ENCODE peak calls at places on chromosomes 12 and 14, in ten cellular contexts. D, F, A, K, N, C, Z, E, X and U are unnamed samples.

GRCh38 chr12:82942963-82943362 is 256.3 kb downstream of the TMTC2 start:
- DNase-seq in D (no peak), F (no peak), A (no peak), K (no peak), N (no peak), C (no peak), Z (no peak), E (no peak), X (no peak), U (peak)

GRCh38 chr14:86013663-86014062 is 483.7 kb downstream of the FLRT2 start:
- DNase-seq in D (no peak), F (no peak), A (no peak), K (no peak), N (no peak), C (no peak), Z (no peak), E (peak), X (no peak), U (peak)

GRCh38 chr12:121668750-121669524 is 517 bp downstream of the MORN3 start:
- DNase-seq in D (peak), F (no peak), A (no peak), K (no peak), N (no peak), C (peak), Z (no peak), E (peak), X (no peak), U (peak)

GRCh38 chr14:58243790-58244555 is 670 bp upstream of the PSMA3 start:
- DNase-seq in D (peak), F (no peak), A (no peak), K (no peak), N (peak), C (no peak), Z (no peak), E (peak), X (no peak), U (peak)

GRCh38 chr12:6871052-6871957 is 1.8 kb downstream of the SPSB2 start:
- DNase-seq in D (peak), F (no peak), A (peak), K (no peak), N (no peak), C (no peak), Z (no peak), E (no peak), X (no peak), U (peak)

GRCh38 chr14:104282332-104283196 is 144.2 kb downstream of the KIF26A start:
- DNase-seq in D (no peak), F (no peak), A (no peak), K (no peak), N (no peak), C (no peak), Z (peak), E (no peak), X (no peak), U (no peak)

GRCh38 chr14:75249251-75249957 is 29.2 kb upstream of the FOS start:
- DNase-seq in D (peak), F (no peak), A (peak), K (no peak), N (peak), C (no peak), Z (no peak), E (no peak), X (no peak), U (peak)

GRCh38 chr12:14993537-14994266 is 20.9 kb downstream of the PDE6H start:
- DNase-seq in D (peak), F (no peak), A (no peak), K (no peak), N (no peak), C (no peak), Z (no peak), E (peak), X (no peak), U (peak)

GRCh38 chr12:62860501-62861156 is 74.3 kb downstream of the PPM1H start:
- DNase-seq in D (peak), F (no peak), A (no peak), K (no peak), N (no peak), C (no peak), Z (no peak), E (no peak), X (no peak), U (no peak)

GRCh38 chr12:28121899-28122655 is 68.2 kb upstream of the CCDC91 start:
- DNase-seq in D (no peak), F (no peak), A (no peak), K (no peak), N (no peak), C (no peak), Z (no peak), E (no peak), X (no peak), U (peak)

GRCh38 chr12:58901664-58902063 is 18.6 kb downstream of the LRIG3 start:
- DNase-seq in D (no peak), F (no peak), A (no peak), K (no peak), N (no peak), C (no peak), Z (no peak), E (no peak), X (no peak), U (no peak)

GRCh38 chr12:88448337-88448944 is 131.8 kb downstream of the KITLG start:
- DNase-seq in D (no peak), F (no peak), A (no peak), K (no peak), N (peak), C (no peak), Z (no peak), E (no peak), X (no peak), U (no peak)

GRCh38 chr14:31395572-31396205 is 24.7 kb downstream of the HEATR5A start:
- DNase-seq in D (no peak), F (no peak), A (no peak), K (no peak), N (no peak), C (no peak), Z (no peak), E (peak), X (no peak), U (no peak)

GRCh38 chr14:60035177-60035576 is 56.5 kb upstream of the PCNX4 start:
- DNase-seq in D (no peak), F (no peak), A (no peak), K (no peak), N (no peak), C (no peak), Z (no peak), E (no peak), X (no peak), U (no peak)

GRCh38 chr14:23550827-23551265 is 719 bp downstream of the ZFHX2 start:
- DNase-seq in D (peak), F (no peak), A (no peak), K (no peak), N (peak), C (peak), Z (no peak), E (no peak), X (no peak), U (no peak)

GRCh38 chr14:32567543-32568384 is 238.7 kb downstream of the AKAP6 start:
- DNase-seq in D (no peak), F (no peak), A (no peak), K (no peak), N (no peak), C (no peak), Z (no peak), E (peak), X (no peak), U (peak)

GRCh38 chr12:16600525-16600924 is 5.4 kb downstream of the LMO3 start:
- DNase-seq in D (no peak), F (no peak), A (no peak), K (no peak), N (peak), C (no peak), Z (no peak), E (no peak), X (no peak), U (no peak)

GRCh38 chr12:112907415-112908157 is 824 bp downstream of the OAS1 start:
- DNase-seq in D (no peak), F (no peak), A (no peak), K (no peak), N (no peak), C (no peak), Z (no peak), E (no peak), X (no peak), U (no peak)

GRCh38 chr14:56378474-56378873 is 201.1 kb upstream of the TMEM260 start:
- DNase-seq in D (no peak), F (no peak), A (no peak), K (no peak), N (no peak), C (no peak), Z (no peak), E (peak), X (no peak), U (peak)

GRCh38 chr12:64124511-64125197 is 97.4 kb downstream of the KICS2 start:
- DNase-seq in D (no peak), F (no peak), A (no peak), K (no peak), N (peak), C (no peak), Z (no peak), E (peak), X (no peak), U (no peak)

GRCh38 chr12:132429122-132429931 is 60.6 kb upstream of the FBRSL1 start:
- DNase-seq in D (peak), F (no peak), A (no peak), K (no peak), N (peak), C (no peak), Z (no peak), E (no peak), X (no peak), U (no peak)

GRCh38 chr12:109289004-109289403 is 20.1 kb downstream of the FOXN4 start:
- DNase-seq in D (no peak), F (no peak), A (no peak), K (no peak), N (no peak), C (no peak), Z (no peak), E (no peak), X (no peak), U (no peak)

GRCh38 chr12:119308743-119309456 is 25.6 kb upstream of the CCDC60 start:
- DNase-seq in D (no peak), F (no peak), A (no peak), K (no peak), N (no peak), C (peak), Z (no peak), E (no peak), X (no peak), U (no peak)

GRCh38 chr14:102217399-102217798 is 77.7 kb downstream of the WDR20 start:
- DNase-seq in D (no peak), F (no peak), A (no peak), K (no peak), N (no peak), C (no peak), Z (no peak), E (no peak), X (no peak), U (no peak)

GRCh38 chr12:113853491-113853890 is 112.6 kb downstream of the RBM19 start:
- DNase-seq in D (no peak), F (no peak), A (no peak), K (no peak), N (peak), C (no peak), Z (no peak), E (no peak), X (no peak), U (no peak)

GRCh38 chr14:24695265-24696241 is 61.6 kb upstream of the GZMB start:
- DNase-seq in D (no peak), F (no peak), A (no peak), K (peak), N (no peak), C (no peak), Z (no peak), E (no peak), X (no peak), U (no peak)